ENCODE peak calls at places on chromosomes 4 and X, in seven cellular contexts. One of them, this sample, is unnamed.

GRCh38 chrX:4656419-4656818 is 943.0 kb upstream of the PRKX start:
- DNase-seq in anterior cingulate cortex: no peak
- DNase-seq in RPMI7951: no peak
- DNase-seq in effector memory CD8-positive, alpha-beta T cell: no peak
- DNase-seq in HT1080: peak
- DNase-seq in cardiac fibroblast: no peak
- DNase-seq in T-helper 9 cell: no peak
- DNase-seq in this sample: no peak

GRCh38 chr4:104163820-104164219 is 330.9 kb downstream of the CXXC4 start:
- DNase-seq in anterior cingulate cortex: no peak
- DNase-seq in RPMI7951: no peak
- DNase-seq in effector memory CD8-positive, alpha-beta T cell: no peak
- DNase-seq in HT1080: peak
- DNase-seq in cardiac fibroblast: no peak
- DNase-seq in T-helper 9 cell: no peak
- DNase-seq in this sample: no peak

GRCh38 chr4:183541081-183542045 is 36.5 kb downstream of the ING2 start:
- DNase-seq in anterior cingulate cortex: no peak
- DNase-seq in RPMI7951: no peak
- DNase-seq in effector memory CD8-positive, alpha-beta T cell: no peak
- DNase-seq in HT1080: no peak
- DNase-seq in cardiac fibroblast: no peak
- DNase-seq in T-helper 9 cell: no peak
- DNase-seq in this sample: no peak

GRCh38 chr4:55050418-55050950 is 74.9 kb downstream of the KDR start:
- DNase-seq in anterior cingulate cortex: no peak
- DNase-seq in RPMI7951: no peak
- DNase-seq in effector memory CD8-positive, alpha-beta T cell: no peak
- DNase-seq in HT1080: no peak
- DNase-seq in cardiac fibroblast: no peak
- DNase-seq in T-helper 9 cell: no peak
- DNase-seq in this sample: no peak

GRCh38 chr4:177008836-177009501 is 216.2 kb upstream of the VEGFC start:
- DNase-seq in anterior cingulate cortex: no peak
- DNase-seq in RPMI7951: peak
- DNase-seq in effector memory CD8-positive, alpha-beta T cell: no peak
- DNase-seq in HT1080: no peak
- DNase-seq in cardiac fibroblast: peak
- DNase-seq in T-helper 9 cell: no peak
- DNase-seq in this sample: no peak

GRCh38 chr4:127479031-127479622 is 153.6 kb upstream of the INTU start:
- DNase-seq in anterior cingulate cortex: no peak
- DNase-seq in RPMI7951: peak
- DNase-seq in effector memory CD8-positive, alpha-beta T cell: no peak
- DNase-seq in HT1080: no peak
- DNase-seq in cardiac fibroblast: peak
- DNase-seq in T-helper 9 cell: no peak
- DNase-seq in this sample: no peak

GRCh38 chr4:174118171-174118570 is 165.3 kb downstream of the FBXO8 start:
- DNase-seq in anterior cingulate cortex: no peak
- DNase-seq in RPMI7951: no peak
- DNase-seq in effector memory CD8-positive, alpha-beta T cell: no peak
- DNase-seq in HT1080: no peak
- DNase-seq in cardiac fibroblast: no peak
- DNase-seq in T-helper 9 cell: no peak
- DNase-seq in this sample: no peak

GRCh38 chr4:98664959-98665358 is 6.5 kb upstream of the TSPAN5 start:
- DNase-seq in anterior cingulate cortex: no peak
- DNase-seq in RPMI7951: no peak
- DNase-seq in effector memory CD8-positive, alpha-beta T cell: no peak
- DNase-seq in HT1080: no peak
- DNase-seq in cardiac fibroblast: no peak
- DNase-seq in T-helper 9 cell: no peak
- DNase-seq in this sample: no peak

GRCh38 chrX:16544969-16545368 is 105.0 kb upstream of the S100G start:
- DNase-seq in anterior cingulate cortex: no peak
- DNase-seq in RPMI7951: no peak
- DNase-seq in effector memory CD8-positive, alpha-beta T cell: no peak
- DNase-seq in HT1080: no peak
- DNase-seq in cardiac fibroblast: no peak
- DNase-seq in T-helper 9 cell: no peak
- DNase-seq in this sample: no peak

GRCh38 chr4:165839615-165840333 is 33.3 kb upstream of the TLL1 start:
- DNase-seq in anterior cingulate cortex: no peak
- DNase-seq in RPMI7951: no peak
- DNase-seq in effector memory CD8-positive, alpha-beta T cell: no peak
- DNase-seq in HT1080: no peak
- DNase-seq in cardiac fibroblast: no peak
- DNase-seq in T-helper 9 cell: no peak
- DNase-seq in this sample: no peak

GRCh38 chrX:103831342-103831802 is 685 bp downstream of the RAB9B start:
- DNase-seq in anterior cingulate cortex: no peak
- DNase-seq in RPMI7951: no peak
- DNase-seq in effector memory CD8-positive, alpha-beta T cell: no peak
- DNase-seq in HT1080: no peak
- DNase-seq in cardiac fibroblast: peak
- DNase-seq in T-helper 9 cell: peak
- DNase-seq in this sample: no peak

GRCh38 chrX:40474205-40474626 is 106.6 kb upstream of the ATP6AP2 start:
- DNase-seq in anterior cingulate cortex: no peak
- DNase-seq in RPMI7951: no peak
- DNase-seq in effector memory CD8-positive, alpha-beta T cell: no peak
- DNase-seq in HT1080: no peak
- DNase-seq in cardiac fibroblast: peak
- DNase-seq in T-helper 9 cell: no peak
- DNase-seq in this sample: no peak

GRCh38 chrX:133365886-133366611 is 49.2 kb downstream of the GPC4 start:
- DNase-seq in anterior cingulate cortex: no peak
- DNase-seq in RPMI7951: no peak
- DNase-seq in effector memory CD8-positive, alpha-beta T cell: no peak
- DNase-seq in HT1080: no peak
- DNase-seq in cardiac fibroblast: no peak
- DNase-seq in T-helper 9 cell: no peak
- DNase-seq in this sample: no peak

GRCh38 chr4:5955856-5956255 is 62.4 kb downstream of the C4orf50 start:
- DNase-seq in anterior cingulate cortex: no peak
- DNase-seq in RPMI7951: peak
- DNase-seq in effector memory CD8-positive, alpha-beta T cell: no peak
- DNase-seq in HT1080: no peak
- DNase-seq in cardiac fibroblast: no peak
- DNase-seq in T-helper 9 cell: no peak
- DNase-seq in this sample: no peak

GRCh38 chr4:99379571-99379970 is 27.0 kb upstream of the ADH1C start:
- DNase-seq in anterior cingulate cortex: no peak
- DNase-seq in RPMI7951: no peak
- DNase-seq in effector memory CD8-positive, alpha-beta T cell: no peak
- DNase-seq in HT1080: no peak
- DNase-seq in cardiac fibroblast: peak
- DNase-seq in T-helper 9 cell: no peak
- DNase-seq in this sample: no peak

GRCh38 chr4:138689182-138689546 is 326.4 kb upstream of the NOCT start:
- DNase-seq in anterior cingulate cortex: no peak
- DNase-seq in RPMI7951: no peak
- DNase-seq in effector memory CD8-positive, alpha-beta T cell: no peak
- DNase-seq in HT1080: no peak
- DNase-seq in cardiac fibroblast: no peak
- DNase-seq in T-helper 9 cell: no peak
- DNase-seq in this sample: no peak

GRCh38 chr4:1207603-1208265 is 35.4 kb upstream of the SPON2 start:
- DNase-seq in anterior cingulate cortex: peak
- DNase-seq in RPMI7951: peak
- DNase-seq in effector memory CD8-positive, alpha-beta T cell: no peak
- DNase-seq in HT1080: no peak
- DNase-seq in cardiac fibroblast: peak
- DNase-seq in T-helper 9 cell: no peak
- DNase-seq in this sample: peak

GRCh38 chr4:16032382-16032743 is 51.5 kb downstream of the PROM1 start:
- DNase-seq in anterior cingulate cortex: no peak
- DNase-seq in RPMI7951: no peak
- DNase-seq in effector memory CD8-positive, alpha-beta T cell: no peak
- DNase-seq in HT1080: no peak
- DNase-seq in cardiac fibroblast: no peak
- DNase-seq in T-helper 9 cell: no peak
- DNase-seq in this sample: no peak

GRCh38 chr4:150972592-150972991 is 42.5 kb downstream of the LRBA start:
- DNase-seq in anterior cingulate cortex: no peak
- DNase-seq in RPMI7951: no peak
- DNase-seq in effector memory CD8-positive, alpha-beta T cell: no peak
- DNase-seq in HT1080: no peak
- DNase-seq in cardiac fibroblast: no peak
- DNase-seq in T-helper 9 cell: no peak
- DNase-seq in this sample: no peak

GRCh38 chr4:14887842-14888433 is 114.3 kb upstream of the CPEB2 start:
- DNase-seq in anterior cingulate cortex: no peak
- DNase-seq in RPMI7951: no peak
- DNase-seq in effector memory CD8-positive, alpha-beta T cell: no peak
- DNase-seq in HT1080: peak
- DNase-seq in cardiac fibroblast: no peak
- DNase-seq in T-helper 9 cell: no peak
- DNase-seq in this sample: no peak

GRCh38 chrX:12153741-12154140 is 15.5 kb downstream of the FRMPD4 start:
- DNase-seq in anterior cingulate cortex: no peak
- DNase-seq in RPMI7951: no peak
- DNase-seq in effector memory CD8-positive, alpha-beta T cell: no peak
- DNase-seq in HT1080: no peak
- DNase-seq in cardiac fibroblast: peak
- DNase-seq in T-helper 9 cell: no peak
- DNase-seq in this sample: no peak

GRCh38 chr4:155666701-155667537 is at the start of gene GUCY1A1:
- DNase-seq in anterior cingulate cortex: peak
- DNase-seq in RPMI7951: peak
- DNase-seq in effector memory CD8-positive, alpha-beta T cell: no peak
- DNase-seq in HT1080: peak
- DNase-seq in cardiac fibroblast: no peak
- DNase-seq in T-helper 9 cell: no peak
- DNase-seq in this sample: peak

GRCh38 chr4:6986067-6986780 is 56.9 kb upstream of the TADA2B start:
- DNase-seq in anterior cingulate cortex: no peak
- DNase-seq in RPMI7951: peak
- DNase-seq in effector memory CD8-positive, alpha-beta T cell: no peak
- DNase-seq in HT1080: peak
- DNase-seq in cardiac fibroblast: peak
- DNase-seq in T-helper 9 cell: no peak
- DNase-seq in this sample: no peak

GRCh38 chrX:153537526-153538295 is 20.3 kb downstream of the ATP2B3 start:
- DNase-seq in anterior cingulate cortex: no peak
- DNase-seq in RPMI7951: no peak
- DNase-seq in effector memory CD8-positive, alpha-beta T cell: no peak
- DNase-seq in HT1080: no peak
- DNase-seq in cardiac fibroblast: no peak
- DNase-seq in T-helper 9 cell: no peak
- DNase-seq in this sample: no peak

GRCh38 chr4:110371016-110371795 is 104.7 kb upstream of the ENPEP start:
- DNase-seq in anterior cingulate cortex: no peak
- DNase-seq in RPMI7951: no peak
- DNase-seq in effector memory CD8-positive, alpha-beta T cell: no peak
- DNase-seq in HT1080: peak
- DNase-seq in cardiac fibroblast: no peak
- DNase-seq in T-helper 9 cell: no peak
- DNase-seq in this sample: no peak

GRCh38 chr4:80016506-80016905 is 56.5 kb downstream of the ANTXR2 start:
- DNase-seq in anterior cingulate cortex: no peak
- DNase-seq in RPMI7951: peak
- DNase-seq in effector memory CD8-positive, alpha-beta T cell: no peak
- DNase-seq in HT1080: no peak
- DNase-seq in cardiac fibroblast: peak
- DNase-seq in T-helper 9 cell: no peak
- DNase-seq in this sample: no peak

GRCh38 chr4:116529129-116529528 is 556.2 kb downstream of the TRAM1L1 start:
- DNase-seq in anterior cingulate cortex: no peak
- DNase-seq in RPMI7951: no peak
- DNase-seq in effector memory CD8-positive, alpha-beta T cell: no peak
- DNase-seq in HT1080: no peak
- DNase-seq in cardiac fibroblast: no peak
- DNase-seq in T-helper 9 cell: no peak
- DNase-seq in this sample: no peak

This sample was measured in mesenteric fat pad.